ENCODE peak calls at places on chromosome 2, in six cellular contexts. L is neural progenitor cell, R is fibroblast of lung, K is NT2/D1, U is trophoblast cell, S is SK-N-MC. V is an unnamed sample. For H3K36me3, the result is how much of the 10 kb centered on the place peaks cover.

GRCh38 chr2:73862987-73863386 is 29.8 kb upstream of the ACTG2 start:
- DNase-seq in L (no peak), R (no peak), K (no peak), U (no peak), S (no peak), V (no peak)

GRCh38 chr2:156452971-156453370 is 16.8 kb downstream of the GPD2 start:
- DNase-seq in L (no peak), R (peak), K (no peak), U (no peak), S (no peak), V (no peak)

GRCh38 chr2:96970248-96970875 is 16.0 kb downstream of the FAM178B start:
- DNase-seq in L (no peak), R (no peak), K (no peak), U (no peak), S (no peak), V (peak)

GRCh38 chr2:60105868-60106267 is 447.6 kb downstream of the BCL11A start:
- DNase-seq in L (no peak), R (no peak), K (no peak), U (no peak), S (no peak), V (no peak)

GRCh38 chr2:157792345-157793052 is 83.6 kb downstream of the ACVR1 start:
- DNase-seq in L (no peak), R (peak), K (no peak), U (peak), S (no peak), V (no peak)

GRCh38 chr2:1544478-1545069 is 131.3 kb downstream of the TPO start:
- DNase-seq in L (no peak), R (peak), K (no peak), U (peak), S (no peak), V (no peak)

GRCh38 chr2:55003706-55004639 is 46.3 kb downstream of the RTN4 start:
- DNase-seq in L (no peak), R (no peak), K (no peak), U (no peak), S (no peak), V (no peak)

GRCh38 chr2:46704593-46704992 is 211.0 kb downstream of the MCFD2 start:
- DNase-seq in L (no peak), R (no peak), K (peak), U (no peak), S (no peak), V (peak)

GRCh38 chr2:128311755-128312341 is 6.8 kb downstream of the HS6ST1 start:
- DNase-seq in L (peak), R (no peak), K (no peak), U (no peak), S (no peak), V (peak)

GRCh38 chr2:62202019-62202722 is 6.3 kb downstream of the B3GNT2 start:
- DNase-seq in L (no peak), R (no peak), K (no peak), U (no peak), S (no peak), V (peak)

GRCh38 chr2:63692002-63692606 is 103.3 kb downstream of the MDH1 start:
- DNase-seq in L (peak), R (peak), K (no peak), U (peak), S (peak), V (no peak)

GRCh38 chr2:8684421-8684884 is 2.6 kb downstream of the ID2 start:
- DNase-seq in L (peak), R (peak), K (no peak), U (peak), S (no peak), V (peak)

GRCh38 chr2:62478093-62478580 is 27.9 kb downstream of the TMEM17 start:
- DNase-seq in L (no peak), R (no peak), K (no peak), U (peak), S (no peak), V (no peak)

GRCh38 chr2:219627105-219628100 is at the start of gene SLC4A3:
- DNase-seq in L (peak), R (no peak), K (peak), U (peak), S (no peak), V (peak)

GRCh38 chr2:29544031-29544430 is 377.4 kb downstream of the ALK start:
- DNase-seq in L (no peak), R (no peak), K (no peak), U (no peak), S (no peak), V (no peak)

GRCh38 chr2:196176142-196176738 is 4.9 kb upstream of the STK17B start:
- DNase-seq in L (no peak), R (no peak), K (no peak), U (no peak), S (no peak), V (no peak)

GRCh38 chr2:7077660-7078278 is 160.6 kb downstream of the RNF144A start:
- DNase-seq in L (no peak), R (no peak), K (no peak), U (peak), S (no peak), V (no peak)

GRCh38 chr2:223786236-223786635 is 51.1 kb downstream of the AP1S3 start:
- DNase-seq in L (no peak), R (no peak), K (no peak), U (no peak), S (no peak), V (no peak)

GRCh38 chr2:29443627-29444026 is 328.4 kb downstream of the CLIP4 start:
- DNase-seq in L (no peak), R (no peak), K (no peak), U (peak), S (peak), V (no peak)

GRCh38 chr2:8495189-8495855 is 186.5 kb upstream of the ID2 start:
- DNase-seq in L (no peak), R (no peak), K (no peak), U (no peak), S (no peak), V (no peak)

GRCh38 chr2:151379191-151379590 is 21.8 kb downstream of the TNFAIP6 start:
- DNase-seq in L (no peak), R (peak), K (no peak), U (no peak), S (no peak), V (no peak)

GRCh38 chr2:172465417-172466334 is 38.3 kb downstream of the ITGA6 start:
- DNase-seq in L (peak), R (peak), K (peak), U (peak), S (peak), V (peak)

GRCh38 chr2:38619458-38620164 is 16.9 kb upstream of the HNRNPLL start:
- DNase-seq in L (no peak), R (peak), K (no peak), U (peak), S (no peak), V (no peak)

GRCh38 chr2:109602617-109603188 is 11.1 kb downstream of the SEPTIN10 start:
- DNase-seq in L (no peak), R (no peak), K (no peak), U (no peak), S (no peak), V (no peak)

GRCh38 chr2:197191948-197192338 is 118.6 kb downstream of the ANKRD44 start:
- DNase-seq in L (no peak), R (no peak), K (no peak), U (no peak), S (no peak), V (no peak)

GRCh38 chr2:8750221-8750620 is 68.4 kb downstream of the ID2 start:
- DNase-seq in L (no peak), R (no peak), K (no peak), U (peak), S (no peak), V (no peak)

GRCh38 chr2:234731236-234731635 is 220.6 kb upstream of the SH3BP4 start:
- DNase-seq in L (no peak), R (no peak), K (no peak), U (no peak), S (no peak), V (no peak)

GRCh38 chr2:180540761-180541160 is 439.6 kb upstream of the UBE2E3 start:
- DNase-seq in L (no peak), R (no peak), K (no peak), U (no peak), S (no peak), V (no peak)

GRCh38 chr2:13686262-13686661 is 946.3 kb upstream of the LRATD1 start:
- DNase-seq in L (no peak), R (no peak), K (no peak), U (no peak), S (no peak), V (no peak)

GRCh38 chr2:13681936-13682335 is 950.6 kb upstream of the LRATD1 start:
- DNase-seq in L (no peak), R (peak), K (no peak), U (no peak), S (no peak), V (no peak)

DNA sequence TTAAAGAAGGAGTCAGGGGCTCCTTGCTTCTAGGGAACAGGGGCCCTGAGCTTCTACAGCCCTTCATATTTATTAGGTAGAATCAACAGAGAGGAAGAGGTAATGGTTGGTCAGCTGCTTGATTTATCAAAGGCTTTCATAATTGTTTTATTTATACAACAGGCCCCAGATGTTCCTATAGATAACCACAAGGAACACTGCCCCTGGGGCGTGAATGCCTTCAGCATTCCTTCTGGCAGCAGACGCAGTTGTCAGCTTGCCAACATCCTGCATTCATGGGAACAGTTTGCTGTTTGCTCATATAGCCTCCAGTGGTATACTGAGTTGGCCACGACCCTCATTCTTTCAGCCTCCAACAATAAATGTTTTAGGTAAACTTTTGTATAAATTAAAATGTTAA is 949.6 kb upstream of the LRATD1 start:
- DNase-seq in L (no peak), R (peak), K (peak), U (peak), S (no peak), V (no peak)
- H3K9ac ChIP-seq in L (no peak), R (no peak), K (no peak), U (no peak), S (no peak), V (no peak)

GRCh38 chr2:28067602-28068001 is 177.1 kb downstream of the BABAM2 start:
- DNase-seq in L (no peak), R (no peak), K (no peak), U (no peak), S (no peak), V (no peak)

GRCh38 chr2:28068098-28068497 is 177.6 kb downstream of the BABAM2 start:
- DNase-seq in L (no peak), R (no peak), K (no peak), U (no peak), S (peak), V (no peak)

GRCh38 chr2:28062867-28063266 is 172.3 kb downstream of the BABAM2 start:
- DNase-seq in L (no peak), R (no peak), K (no peak), U (no peak), S (no peak), V (no peak)

GRCh38 chr2:28063492-28063962 is 173.0 kb downstream of the BABAM2 start:
- DNase-seq in L (no peak), R (no peak), K (no peak), U (no peak), S (no peak), V (no peak)
- H3K36me3 ChIP-seq in L (under half), R (under half), K (under half), U (under half), S (under half), V (under half)

GRCh38 chr2:238098854-238099708 is 1.1 kb upstream of the ESPNL start:
- DNase-seq in L (no peak), R (no peak), K (no peak), U (no peak), S (no peak), V (no peak)

GRCh38 chr2:238100049-238100820 is at the start of gene ESPNL:
- DNase-seq in L (no peak), R (no peak), K (no peak), U (no peak), S (no peak), V (peak)

GRCh38 chr2:238100821-238101771 is 956 bp downstream of the ESPNL start:
- DNase-seq in L (no peak), R (no peak), K (no peak), U (no peak), S (no peak), V (peak)

GRCh38 chr2:238097988-238098853 is 1.9 kb upstream of the ESPNL start:
- DNase-seq in L (peak), R (peak), K (peak), U (peak), S (peak), V (peak)

DNA sequence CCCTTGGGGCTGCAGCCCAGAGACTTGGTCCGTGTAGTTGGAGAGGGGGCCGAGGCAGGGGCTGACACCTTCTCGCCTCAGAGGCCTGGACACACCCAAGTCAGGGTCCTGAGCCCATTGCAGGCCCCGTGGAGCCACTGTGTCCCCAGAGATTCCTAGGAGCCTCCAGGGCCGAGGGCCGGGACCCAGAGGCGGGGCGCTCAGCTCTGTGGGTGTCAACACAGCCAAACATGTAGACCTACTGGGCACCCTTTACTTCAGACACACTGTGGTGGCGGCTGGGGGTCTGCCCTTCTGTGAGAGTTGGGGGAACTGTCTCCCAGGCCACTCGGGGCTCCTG is 461 bp upstream of the ESPNL start:
- DNase-seq in L (no peak), R (no peak), K (no peak), U (no peak), S (no peak), V (peak)
- H3K9ac ChIP-seq in L (no peak), R (no peak), K (no peak), U (no peak), S (no peak), V (no peak)

GRCh38 chr2:105640241-105640640 is 104.5 kb upstream of the NCK2 start:
- DNase-seq in L (no peak), R (no peak), K (no peak), U (no peak), S (no peak), V (no peak)
- H3K36me3 ChIP-seq in L (under half), R (under half), K (under half), U (under half), S (under half), V (under half)

GRCh38 chr2:42792583-42793313 is at the start of gene HAAO:
- DNase-seq in L (peak), R (no peak), K (no peak), U (peak), S (no peak), V (peak)
- H3K9ac ChIP-seq in L (no peak), R (no peak), K (peak), U (peak), S (no peak), V (peak)

V was measured in endodermal cell.